ENCODE peak calls at places on chromosomes 12 and 14, in seven cellular contexts. Y is hippocampal formation; G is stimulated activated naive CD4-positive, alpha-beta T cell treated with Interleukin-2 at 50 U/mL for 16 hours; T is GM12892; U is CD4-positive, alpha-beta memory T cell; P is activated CD8-positive, alpha-beta memory T cell treated with anti-CD3 and anti-CD28 coated beads, Interleukin-2, amount 50 U/mL, for 4 hours; M is stimulated activated CD4-positive, alpha-beta T cell treated with anti-CD3 and anti-CD28 coated beads, Interleukin-2, amount 100 ng/mL, for 48 hours. D is an unnamed sample.

GRCh38 chr14:94113490-94113889 is 3.0 kb downstream of the IFI27 start:
- DNase-seq in Y (no peak), G (no peak), T (no peak), U (no peak), P (no peak), M (no peak), D (no peak)

GRCh38 chr14:91398707-91399106 is 18.9 kb downstream of the CCDC88C start:
- DNase-seq in Y (no peak), G (no peak), T (no peak), U (peak), P (no peak), M (no peak), D (no peak)

GRCh38 chr12:97038859-97039258 is 131.8 kb downstream of the NEDD1 start:
- DNase-seq in Y (no peak), G (no peak), T (no peak), U (no peak), P (no peak), M (no peak), D (no peak)

GRCh38 chr12:117231750-117232149 is 41.5 kb upstream of the FBXO21 start:
- DNase-seq in Y (no peak), G (no peak), T (no peak), U (no peak), P (no peak), M (no peak), D (no peak)

GRCh38 chr12:52200086-52200782 is 8.4 kb upstream of the KRT80 start:
- DNase-seq in Y (no peak), G (no peak), T (no peak), U (no peak), P (no peak), M (no peak), D (no peak)

GRCh38 chr14:89184952-89185351 is 232.1 kb downstream of the FOXN3 start:
- DNase-seq in Y (peak), G (no peak), T (no peak), U (no peak), P (no peak), M (no peak), D (no peak)

GRCh38 chr14:61452452-61452851 is 131.1 kb downstream of the PRKCH start:
- DNase-seq in Y (no peak), G (peak), T (no peak), U (peak), P (peak), M (no peak), D (no peak)

GRCh38 chr14:74974364-74975058 is 19.1 kb upstream of the PGF start:
- DNase-seq in Y (no peak), G (no peak), T (no peak), U (no peak), P (no peak), M (no peak), D (no peak)

GRCh38 chr12:47071241-47071852 is 8.1 kb upstream of the PCED1B start:
- DNase-seq in Y (no peak), G (no peak), T (no peak), U (no peak), P (no peak), M (no peak), D (no peak)

GRCh38 chr14:57875296-57875695 is 9.4 kb upstream of the SLC35F4 start:
- DNase-seq in Y (no peak), G (no peak), T (no peak), U (no peak), P (no peak), M (no peak), D (no peak)

GRCh38 chr12:124603910-124604775 is 36.7 kb upstream of the NCOR2 start:
- DNase-seq in Y (no peak), G (no peak), T (no peak), U (no peak), P (no peak), M (no peak), D (no peak)

GRCh38 chr12:81181701-81182100 is 103.8 kb downstream of the ACSS3 start:
- DNase-seq in Y (no peak), G (no peak), T (no peak), U (no peak), P (no peak), M (no peak), D (no peak)

GRCh38 chr14:34223302-34224150 is 238.5 kb downstream of the SPTSSA start:
- DNase-seq in Y (no peak), G (no peak), T (no peak), U (no peak), P (no peak), M (no peak), D (no peak)